ENCODE peak calls at places on chromosomes 16 and 17, in seven cellular contexts. T is right lobe of liver, H is left lung, W is left ventricle myocardium inferior, I is lower lobe of right lung, C is heart right ventricle, D is heart left ventricle. Z is an unnamed sample.

GRCh38 chr16:3690991-3691720 is 26.2 kb downstream of the TRAP1 start:
- DNase-seq in T (no peak), H (no peak), W (no peak), I (no peak), C (no peak), D (no peak), Z (no peak)

GRCh38 chr16:88772871-88773811 is 11.9 kb downstream of the PIEZO1 start:
- DNase-seq in T (no peak), H (peak; percentile 72), W (peak; percentile 58), I (peak; percentile 47), C (peak; percentile 43), D (peak; percentile 75), Z (peak; percentile 58)

GRCh38 chr17:38613981-38614779 is 8.4 kb upstream of the SRCIN1 start:
- DNase-seq in T (no peak), H (no peak), W (no peak), I (no peak), C (no peak), D (no peak), Z (no peak)

GRCh38 chr16:89375021-89375420 is 115.3 kb downstream of the ANKRD11 start:
- DNase-seq in T (no peak), H (no peak), W (no peak), I (no peak), C (no peak), D (no peak), Z (no peak)

GRCh38 chr17:28142355-28142754 is 99.9 kb downstream of the NLK start:
- DNase-seq in T (no peak), H (no peak), W (no peak), I (no peak), C (no peak), D (no peak), Z (no peak)

GRCh38 chr17:751269-752001 is 629 bp downstream of the GEMIN4 start:
- DNase-seq in T (peak; percentile 43), H (no peak), W (peak; percentile 26), I (peak; percentile 62), C (peak; percentile 17), D (no peak), Z (peak; percentile 46)

GRCh38 chr16:86075488-86075785 is 176.5 kb downstream of the IRF8 start:
- DNase-seq in T (no peak), H (peak; percentile 22), W (no peak), I (no peak), C (no peak), D (no peak), Z (no peak)

GRCh38 chr16:48965391-48965790 is 316.2 kb downstream of the CBLN1 start:
- DNase-seq in T (no peak), H (no peak), W (no peak), I (no peak), C (no peak), D (no peak), Z (no peak)

GRCh38 chr16:56547120-56547948 is 17.5 kb upstream of the MT4 start:
- DNase-seq in T (no peak), H (no peak), W (no peak), I (no peak), C (no peak), D (no peak), Z (no peak)

GRCh38 chr17:76145231-76146052 is 4.4 kb upstream of the FOXJ1 start:
- DNase-seq in T (peak; percentile 22), H (no peak), W (no peak), I (no peak), C (no peak), D (no peak), Z (no peak)

GRCh38 chr17:73163043-73163442 is 1.8 kb upstream of the SSTR2 start:
- DNase-seq in T (no peak), H (no peak), W (no peak), I (no peak), C (no peak), D (no peak), Z (no peak)

DNA sequence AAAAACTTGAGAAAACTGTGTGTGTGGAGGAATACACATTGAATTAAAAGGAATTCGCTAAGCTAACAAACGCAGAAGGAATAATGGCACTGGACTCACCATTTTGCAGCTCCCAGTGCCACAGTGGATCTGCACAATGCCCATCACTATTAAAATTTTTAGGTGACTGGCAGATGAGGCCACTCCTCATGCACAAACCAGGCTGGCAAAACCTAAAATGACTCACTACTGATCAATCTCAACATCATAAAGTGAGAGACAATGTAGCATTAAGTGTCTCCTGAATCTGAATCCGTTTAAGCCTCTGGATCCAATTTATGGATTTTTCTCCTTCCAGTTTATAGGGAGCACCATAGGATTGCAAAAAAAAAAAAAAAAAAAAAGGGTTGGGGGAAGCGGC is 20.6 kb downstream of the MYH10 start:
- DNase-seq in T (no peak), H (no peak), W (no peak), I (no peak), C (no peak), D (no peak), Z (no peak)
- H3K4me1 ChIP-seq in T (peaks cover 19% of the 10 kb centered on the region), H (no peaks in the 10 kb centered on the region), W (peaks cover 59% of the 10 kb centered on the region), I (peaks cover 14% of the 10 kb centered on the region), C (peaks cover 20% of the 10 kb centered on the region), D (peaks cover 8% of the 10 kb centered on the region), Z (peaks cover 12% of the 10 kb centered on the region)

GRCh38 chr17:74759243-74759801 is 10.9 kb downstream of the NHERF1 start:
- DNase-seq in T (no peak), H (no peak), W (no peak), I (no peak), C (no peak), D (no peak), Z (no peak)
- H3K4me1 ChIP-seq in T (peaks cover 97% of the 10 kb centered on the region), H (peaks cover 72% of the 10 kb centered on the region), W (peaks cover 86% of the 10 kb centered on the region), I (peaks cover 54% of the 10 kb centered on the region), C (peaks cover 42% of the 10 kb centered on the region), D (peaks cover 47% of the 10 kb centered on the region), Z (peaks cover 72% of the 10 kb centered on the region)

DNA sequence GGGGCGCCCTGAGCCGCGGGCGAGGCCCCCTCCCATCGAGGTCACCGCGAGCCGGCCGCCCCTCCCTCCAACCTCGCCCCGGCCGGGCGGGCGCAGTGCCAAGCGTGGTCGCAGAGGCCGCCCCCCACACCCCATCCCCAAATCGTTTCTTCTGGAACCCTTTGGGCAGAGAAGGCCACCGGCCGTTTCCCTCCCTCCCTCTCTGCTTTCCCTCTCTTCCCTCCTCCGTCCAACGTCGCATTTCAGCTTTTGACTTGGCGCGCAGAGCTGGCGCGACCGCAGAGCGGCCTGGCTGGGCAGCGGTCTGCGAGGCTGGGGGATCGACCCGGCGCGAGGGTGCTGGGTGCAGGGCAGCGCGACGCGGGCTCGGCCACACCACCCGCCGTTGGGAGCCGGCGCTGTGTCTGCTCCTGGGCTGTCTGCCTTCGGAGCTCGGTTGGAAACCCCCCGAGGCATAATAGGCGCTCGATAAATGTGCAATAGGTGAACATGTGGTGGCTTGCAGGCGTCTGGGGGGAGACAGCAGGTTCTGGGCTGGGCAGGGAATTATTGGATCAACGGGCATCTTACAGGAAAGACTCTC is 2.9 kb upstream of the NTN3 start:
- DNase-seq in T (no peak), H (no peak), W (no peak), I (no peak), C (no peak), D (no peak), Z (no peak)
- H3K4me1 ChIP-seq in T (peaks cover 46% of the 10 kb centered on the region), H (peaks cover 51% of the 10 kb centered on the region), W (peaks cover 56% of the 10 kb centered on the region), I (peaks cover 42% of the 10 kb centered on the region), C (peaks cover 31% of the 10 kb centered on the region), D (peaks cover 26% of the 10 kb centered on the region), Z (peaks cover 40% of the 10 kb centered on the region)

GRCh38 chr17:81334987-81335386 is 39.9 kb upstream of the SLC38A10 start:
- DNase-seq in T (no peak), H (no peak), W (no peak), I (no peak), C (no peak), D (peak; percentile 14), Z (no peak)

GRCh38 chr17:81332949-81333570 is 38.0 kb upstream of the SLC38A10 start:
- DNase-seq in T (no peak), H (no peak), W (no peak), I (no peak), C (no peak), D (no peak), Z (no peak)

GRCh38 chr17:81333626-81334368 is 38.7 kb upstream of the SLC38A10 start:
- DNase-seq in T (no peak), H (no peak), W (no peak), I (no peak), C (no peak), D (peak; percentile 24), Z (peak; percentile 9)

GRCh38 chr17:81335388-81336157 is 40.5 kb upstream of the SLC38A10 start:
- DNase-seq in T (no peak), H (no peak), W (no peak), I (peak; percentile 70), C (no peak), D (peak; percentile 18), Z (peak; percentile 18)

DNA sequence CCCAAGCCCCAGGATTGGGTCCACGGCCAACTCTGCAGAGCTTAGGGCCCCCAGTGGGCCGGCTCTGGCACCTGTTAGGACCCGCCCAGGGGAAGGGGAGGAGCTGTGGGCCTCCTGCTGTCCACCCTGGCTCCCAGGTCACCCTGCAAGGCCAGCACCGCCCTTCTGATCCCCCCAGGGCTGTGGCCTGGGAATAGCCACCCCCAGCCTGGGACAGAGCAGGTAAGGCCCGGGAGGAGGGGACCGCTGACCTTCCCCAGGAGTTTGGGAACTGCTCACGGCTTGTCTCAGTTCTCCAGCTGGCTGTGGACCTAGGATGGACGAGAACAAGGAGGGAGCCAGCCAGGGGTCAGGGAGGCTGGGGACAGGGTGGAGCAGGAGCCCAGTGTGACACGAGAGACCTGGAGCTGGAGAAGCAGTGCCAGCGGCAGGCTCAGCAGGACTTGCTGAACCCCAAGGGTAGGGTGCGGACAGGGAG is 39.4 kb upstream of the SLC38A10 start:
- DNase-seq in T (no peak), H (no peak), W (no peak), I (no peak), C (no peak), D (peak; percentile 49), Z (peak; percentile 19)
- H3K4me1 ChIP-seq in T (peaks cover 55% of the 10 kb centered on the region), H (peaks cover 40% of the 10 kb centered on the region), W (peaks cover 37% of the 10 kb centered on the region), I (peaks cover 57% of the 10 kb centered on the region), C (peaks cover 27% of the 10 kb centered on the region), D (peaks cover under 1% of the 10 kb centered on the region), Z (peaks cover 21% of the 10 kb centered on the region)